ENCODE peak calls at places on chromosomes 4 and X, in five cellular contexts. U is cardiac fibroblast; W is occipital lobe; O is activated CD4-positive, CD25-positive, alpha-beta regulatory T cell treated with anti-CD3 and anti-CD28 coated beads, Interleukin-2, amount 50 U/mL, for 16 hours; X is NCI-H1417. A is an unnamed sample.

GRCh38 chr4:94523617-94524016 is 71.9 kb downstream of the PDLIM5 start:
- DNase-seq in U (peak; percentile 81), W (no peak), O (no peak), X (no peak), A (no peak)

GRCh38 chr4:185201983-185202962 is 1.5 kb downstream of the CFAP97 start:
- DNase-seq in U (peak; percentile 58), W (no peak), O (peak; percentile 10), X (no peak), A (no peak)

GRCh38 chr4:125642645-125643044 is 327.9 kb downstream of the FAT4 start:
- DNase-seq in U (no peak), W (no peak), O (no peak), X (no peak), A (no peak)

GRCh38 chr4:47061435-47061834 is 30.1 kb downstream of the GABRB1 start:
- DNase-seq in U (peak; percentile 22), W (no peak), O (no peak), X (no peak), A (no peak)

GRCh38 chr4:95857761-95858160 is 17.9 kb downstream of the PDHA2 start:
- DNase-seq in U (peak; percentile 37), W (no peak), O (no peak), X (no peak), A (no peak)

GRCh38 chr4:172143605-172144314 is 330.6 kb downstream of the GALNTL6 start:
- DNase-seq in U (no peak), W (no peak), O (no peak), X (no peak), A (no peak)

GRCh38 chr4:71011451-71011850 is 18.0 kb downstream of the DCK start:
- DNase-seq in U (no peak), W (no peak), O (no peak), X (no peak), A (no peak)

GRCh38 chrX:133269168-133269567 is 51.0 kb upstream of the TFDP3 start:
- DNase-seq in U (no peak), W (no peak), O (no peak), X (no peak), A (no peak)

GRCh38 chrX:151386838-151387459 is 10.1 kb upstream of the VMA21 start:
- DNase-seq in U (no peak), W (no peak), O (no peak), X (no peak), A (peak; percentile 5)

GRCh38 chr4:15836362-15836761 is 58.2 kb downstream of the CD38 start:
- DNase-seq in U (no peak), W (no peak), O (no peak), X (no peak), A (no peak)

GRCh38 chr4:97394653-97395052 is 748.6 kb downstream of the STPG2 start:
- DNase-seq in U (peak; percentile 9), W (no peak), O (no peak), X (no peak), A (no peak)

GRCh38 chrX:10360121-10360520 is 203.3 kb downstream of the CLCN4 start:
- DNase-seq in U (no peak), W (no peak), O (no peak), X (no peak), A (peak; percentile 24)

GRCh38 chr4:145098675-145099037 is 545 bp downstream of the ABCE1 start:
- DNase-seq in U (peak; percentile 76), W (peak; percentile 51), O (peak; percentile 26), X (peak; percentile 62), A (peak; percentile 20)

GRCh38 chr4:56976283-56976877 is 1.0 kb downstream of the NOA1 start:
- DNase-seq in U (no peak), W (no peak), O (no peak), X (peak; percentile 33), A (no peak)

GRCh38 chr4:144615182-144615581 is 30.8 kb upstream of the HHIP start:
- DNase-seq in U (peak; percentile 65), W (no peak), O (no peak), X (no peak), A (no peak)

GRCh38 chr4:190018201-190018920 is 8.7 kb downstream of the FRG2 start:
- DNase-seq in U (no peak), W (no peak), O (no peak), X (no peak), A (no peak)

GRCh38 chrX:19592952-19593351 is 77.6 kb upstream of the MAP3K15 start:
- DNase-seq in U (no peak), W (no peak), O (no peak), X (no peak), A (no peak)

GRCh38 chr4:11843340-11843739 is 414.6 kb upstream of the HS3ST1 start:
- DNase-seq in U (no peak), W (no peak), O (no peak), X (no peak), A (no peak)

GRCh38 chr4:7128651-7129050 is 60.8 kb upstream of the GRPEL1 start:
- DNase-seq in U (no peak), W (no peak), O (no peak), X (no peak), A (no peak)

GRCh38 chrX:82816572-82816971 is 691.5 kb upstream of the POU3F4 start:
- DNase-seq in U (peak; percentile 20), W (no peak), O (no peak), X (no peak), A (no peak)

GRCh38 chr4:176193898-176194297 is 1.5 kb downstream of the SPATA4 start:
- DNase-seq in U (peak; percentile 92), W (no peak), O (no peak), X (no peak), A (no peak)

GRCh38 chr4:30866444-30866843 is 146.3 kb downstream of the PCDH7 start:
- DNase-seq in U (peak; percentile 19), W (no peak), O (no peak), X (no peak), A (no peak)

A was measured in COR-L47.